ENCODE peak calls at places on chromosomes 12 and 14, in five cellular contexts. One of them, this sample, is unnamed.

GRCh38 chr12:54616933-54617535 is 17.7 kb downstream of the LACRT start:
- DNase-seq in GM23338: no peak
- DNase-seq in fibroblast of lung: no peak
- DNase-seq in K562: no peak
- DNase-seq in mammary epithelial cell: no peak
- DNase-seq in this sample: no peak

GRCh38 chr14:76937181-76938091 is 91.1 kb downstream of the IRF2BPL start:
- DNase-seq in GM23338: peak
- DNase-seq in fibroblast of lung: peak
- DNase-seq in K562: peak
- DNase-seq in mammary epithelial cell: peak
- DNase-seq in this sample: peak

GRCh38 chr12:12214635-12215131 is 52.2 kb downstream of the LRP6 start:
- DNase-seq in GM23338: peak
- DNase-seq in fibroblast of lung: peak
- DNase-seq in K562: no peak
- DNase-seq in mammary epithelial cell: peak
- DNase-seq in this sample: no peak

GRCh38 chr12:43381879-43382278 is 170.1 kb downstream of the ADAMTS20 start:
- DNase-seq in GM23338: no peak
- DNase-seq in fibroblast of lung: no peak
- DNase-seq in K562: no peak
- DNase-seq in mammary epithelial cell: no peak
- DNase-seq in this sample: no peak

GRCh38 chr14:22650960-22651521 is 6.9 kb upstream of the OR6J1 start:
- DNase-seq in GM23338: no peak
- DNase-seq in fibroblast of lung: peak
- DNase-seq in K562: peak
- DNase-seq in mammary epithelial cell: peak
- DNase-seq in this sample: no peak

GRCh38 chr14:33679461-33680225 is 271.2 kb downstream of the EGLN3 start:
- DNase-seq in GM23338: no peak
- DNase-seq in fibroblast of lung: peak
- DNase-seq in K562: no peak
- DNase-seq in mammary epithelial cell: peak
- DNase-seq in this sample: no peak

GRCh38 chr14:30645600-30645999 is 23.5 kb downstream of the SCFD1 start:
- DNase-seq in GM23338: no peak
- DNase-seq in fibroblast of lung: no peak
- DNase-seq in K562: no peak
- DNase-seq in mammary epithelial cell: no peak
- DNase-seq in this sample: no peak

GRCh38 chr14:71621276-71621675 is 311.0 kb upstream of the RGS6 start:
- DNase-seq in GM23338: no peak
- DNase-seq in fibroblast of lung: peak
- DNase-seq in K562: no peak
- DNase-seq in mammary epithelial cell: peak
- DNase-seq in this sample: no peak

GRCh38 chr12:69000069-69000468 is 67.1 kb upstream of the CPM start:
- DNase-seq in GM23338: no peak
- DNase-seq in fibroblast of lung: no peak
- DNase-seq in K562: no peak
- DNase-seq in mammary epithelial cell: no peak
- DNase-seq in this sample: no peak

GRCh38 chr14:104307246-104307626 is 168.8 kb downstream of the KIF26A start:
- DNase-seq in GM23338: no peak
- DNase-seq in fibroblast of lung: no peak
- DNase-seq in K562: no peak
- DNase-seq in mammary epithelial cell: no peak
- DNase-seq in this sample: no peak

DNA sequence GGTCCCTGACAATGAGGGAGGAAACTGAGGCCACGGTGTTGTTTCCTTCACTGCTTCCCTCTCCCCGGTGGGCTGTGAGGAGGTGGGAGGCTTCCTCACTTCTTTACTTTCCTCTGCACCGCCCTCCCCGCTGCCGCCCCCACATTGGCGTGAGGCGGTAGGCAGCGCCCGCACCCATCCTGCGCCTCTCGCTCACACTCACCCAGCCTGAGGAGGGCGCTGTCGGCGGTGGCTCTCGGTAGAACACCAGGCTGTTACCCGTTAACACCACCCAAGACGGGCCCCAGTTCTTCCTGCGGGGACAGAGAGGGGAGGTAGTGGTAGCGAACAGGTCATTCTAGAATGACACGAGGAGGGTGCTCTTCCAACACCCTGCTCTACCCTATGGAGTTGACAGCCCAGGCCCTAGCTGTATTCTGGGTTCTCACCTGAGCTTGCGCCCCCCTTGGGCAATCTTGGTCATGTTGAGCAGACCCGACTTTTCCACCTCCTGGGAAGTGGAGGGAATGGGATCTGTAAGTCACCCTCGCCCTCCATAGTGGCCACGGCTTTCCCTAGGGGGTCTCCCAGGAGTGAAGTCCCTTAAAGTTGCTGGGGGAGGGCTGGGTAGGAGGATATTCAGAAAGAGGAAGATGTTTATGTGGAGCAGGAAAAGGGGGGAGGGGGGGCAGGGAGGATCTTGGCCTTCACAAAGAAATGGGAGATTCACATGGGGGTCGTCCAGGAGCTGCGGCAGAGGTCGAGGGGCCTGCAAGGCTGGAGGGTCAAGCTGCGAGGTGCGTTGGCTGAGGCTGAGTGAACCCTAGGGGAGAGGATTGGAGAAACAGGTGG is 3.3 kb downstream of the ARHGAP9 start:
- DNase-seq in GM23338: peak
- DNase-seq in fibroblast of lung: no peak
- DNase-seq in K562: no peak
- DNase-seq in mammary epithelial cell: no peak
- DNase-seq in this sample: no peak
- TF ChIP-seq EZH2 in GM23338: no peak
- TF ChIP-seq EZH2 in fibroblast of lung: no peak
- TF ChIP-seq EZH2 in K562: no peak
- TF ChIP-seq EZH2 in mammary epithelial cell: peak
- TF ChIP-seq EZH2 in this sample: peak

DNA sequence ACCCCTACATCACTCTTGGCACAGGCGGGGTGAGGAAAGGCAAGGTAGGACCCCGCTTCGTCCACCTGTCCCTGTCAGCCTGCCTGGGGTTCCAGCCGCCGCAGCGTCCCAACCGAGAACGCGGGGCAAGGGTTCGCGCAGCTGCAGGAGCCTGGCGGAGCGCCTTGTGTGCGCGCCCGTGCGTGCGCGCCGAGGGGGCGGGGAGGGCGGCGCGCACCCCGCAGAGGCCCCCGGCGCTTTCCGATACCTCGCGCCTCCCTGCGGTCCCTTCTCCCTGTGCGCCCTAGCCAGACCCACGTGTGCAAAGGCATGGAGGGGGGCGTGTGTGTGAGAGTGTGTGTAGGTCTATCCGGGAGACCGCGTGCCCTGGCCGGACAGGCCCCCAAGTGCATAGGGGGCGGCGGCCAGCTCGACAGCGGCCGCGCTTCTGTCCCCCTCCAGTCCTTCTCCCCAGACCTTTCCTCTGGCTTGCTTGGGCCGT is 122.4 kb downstream of the TSPAN9 start:
- DNase-seq in GM23338: peak
- DNase-seq in fibroblast of lung: peak
- DNase-seq in K562: no peak
- DNase-seq in mammary epithelial cell: no peak
- DNase-seq in this sample: peak
- TF ChIP-seq EZH2 in GM23338: no peak
- TF ChIP-seq EZH2 in fibroblast of lung: peak
- TF ChIP-seq EZH2 in K562: no peak
- TF ChIP-seq EZH2 in mammary epithelial cell: no peak
- TF ChIP-seq EZH2 in this sample: peak

GRCh38 chr12:48002773-48003218 is 1.5 kb downstream of the COL2A1 start:
- DNase-seq in GM23338: peak
- DNase-seq in fibroblast of lung: peak
- DNase-seq in K562: no peak
- DNase-seq in mammary epithelial cell: peak
- DNase-seq in this sample: peak
- TF ChIP-seq EZH2 in GM23338: no peak
- TF ChIP-seq EZH2 in fibroblast of lung: no peak
- TF ChIP-seq EZH2 in K562: no peak
- TF ChIP-seq EZH2 in mammary epithelial cell: no peak
- TF ChIP-seq EZH2 in this sample: no peak

DNA sequence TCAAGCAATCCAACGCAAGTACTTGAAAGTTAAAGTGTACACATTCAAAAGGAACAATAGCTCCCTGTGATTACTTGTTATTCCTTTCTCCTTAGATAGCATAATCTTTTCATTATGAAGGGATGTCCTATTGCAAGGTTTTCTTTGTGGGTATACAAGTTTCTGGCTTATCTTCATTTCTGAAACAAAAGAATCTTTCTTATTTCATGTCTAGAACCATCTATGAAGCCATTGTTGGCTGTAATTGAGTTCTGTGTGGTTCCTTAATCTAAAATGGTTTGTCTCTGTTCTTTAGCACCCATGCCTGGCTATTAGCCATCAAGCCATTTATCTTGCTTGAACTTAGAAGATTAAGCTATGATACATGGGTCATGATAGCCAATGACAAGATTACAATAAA is 95.0 kb downstream of the VEZT start:
- DNase-seq in GM23338: no peak
- DNase-seq in fibroblast of lung: no peak
- DNase-seq in K562: no peak
- DNase-seq in mammary epithelial cell: no peak
- DNase-seq in this sample: no peak
- TF ChIP-seq EZH2 in GM23338: no peak
- TF ChIP-seq EZH2 in fibroblast of lung: no peak
- TF ChIP-seq EZH2 in K562: no peak
- TF ChIP-seq EZH2 in mammary epithelial cell: no peak
- TF ChIP-seq EZH2 in this sample: no peak

GRCh38 chr14:102925646-102926045 is 3.2 kb downstream of the AMN start:
- DNase-seq in GM23338: no peak
- DNase-seq in fibroblast of lung: no peak
- DNase-seq in K562: no peak
- DNase-seq in mammary epithelial cell: no peak
- DNase-seq in this sample: no peak

GRCh38 chr14:102923920-102924486 is 1.5 kb downstream of the AMN start:
- DNase-seq in GM23338: no peak
- DNase-seq in fibroblast of lung: no peak
- DNase-seq in K562: no peak
- DNase-seq in mammary epithelial cell: no peak
- DNase-seq in this sample: no peak

GRCh38 chr14:102922490-102923200 is at the start of gene AMN:
- DNase-seq in GM23338: peak
- DNase-seq in fibroblast of lung: no peak
- DNase-seq in K562: peak
- DNase-seq in mammary epithelial cell: no peak
- DNase-seq in this sample: peak

GRCh38 chr14:102924632-102925588 is 2.4 kb downstream of the AMN start:
- DNase-seq in GM23338: peak
- DNase-seq in fibroblast of lung: no peak
- DNase-seq in K562: peak
- DNase-seq in mammary epithelial cell: no peak
- DNase-seq in this sample: no peak

GRCh38 chr14:102923201-102923919 is 897 bp downstream of the AMN start:
- DNase-seq in GM23338: peak
- DNase-seq in fibroblast of lung: no peak
- DNase-seq in K562: no peak
- DNase-seq in mammary epithelial cell: no peak
- DNase-seq in this sample: peak
- TF ChIP-seq EZH2 in GM23338: peak
- TF ChIP-seq EZH2 in fibroblast of lung: peak
- TF ChIP-seq EZH2 in K562: no peak
- TF ChIP-seq EZH2 in mammary epithelial cell: peak
- TF ChIP-seq EZH2 in this sample: peak

GRCh38 chr14:84131924-84132323 is 1398.0 kb upstream of the FLRT2 start:
- DNase-seq in GM23338: no peak
- DNase-seq in fibroblast of lung: no peak
- DNase-seq in K562: no peak
- DNase-seq in mammary epithelial cell: no peak
- DNase-seq in this sample: no peak
- TF ChIP-seq EZH2 in GM23338: no peak
- TF ChIP-seq EZH2 in fibroblast of lung: no peak
- TF ChIP-seq EZH2 in K562: no peak
- TF ChIP-seq EZH2 in mammary epithelial cell: no peak
- TF ChIP-seq EZH2 in this sample: no peak

DNA sequence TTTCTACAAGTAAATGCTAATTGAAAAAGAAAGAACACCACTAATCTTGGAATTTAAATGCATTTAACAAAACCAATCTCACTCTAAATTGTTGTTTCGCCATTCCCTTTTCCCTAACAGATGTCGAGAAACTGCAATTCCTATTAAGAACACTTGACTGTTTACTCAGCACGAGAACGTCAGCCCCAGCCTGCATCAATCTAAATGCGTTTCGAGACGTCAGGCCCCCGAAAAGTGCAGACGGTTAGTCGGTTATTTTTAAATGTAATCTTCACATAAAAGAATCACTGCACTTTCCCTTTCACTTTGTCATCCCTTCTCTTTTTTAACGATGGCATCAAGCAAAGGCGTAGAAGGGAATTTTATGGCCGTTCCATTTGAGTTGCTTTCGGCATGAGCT is 837.6 kb downstream of the VRK1 start:
- DNase-seq in GM23338: peak
- DNase-seq in fibroblast of lung: no peak
- DNase-seq in K562: no peak
- DNase-seq in mammary epithelial cell: no peak
- DNase-seq in this sample: peak
- TF ChIP-seq EZH2 in GM23338: no peak
- TF ChIP-seq EZH2 in fibroblast of lung: no peak
- TF ChIP-seq EZH2 in K562: no peak
- TF ChIP-seq EZH2 in mammary epithelial cell: no peak
- TF ChIP-seq EZH2 in this sample: no peak

DNA sequence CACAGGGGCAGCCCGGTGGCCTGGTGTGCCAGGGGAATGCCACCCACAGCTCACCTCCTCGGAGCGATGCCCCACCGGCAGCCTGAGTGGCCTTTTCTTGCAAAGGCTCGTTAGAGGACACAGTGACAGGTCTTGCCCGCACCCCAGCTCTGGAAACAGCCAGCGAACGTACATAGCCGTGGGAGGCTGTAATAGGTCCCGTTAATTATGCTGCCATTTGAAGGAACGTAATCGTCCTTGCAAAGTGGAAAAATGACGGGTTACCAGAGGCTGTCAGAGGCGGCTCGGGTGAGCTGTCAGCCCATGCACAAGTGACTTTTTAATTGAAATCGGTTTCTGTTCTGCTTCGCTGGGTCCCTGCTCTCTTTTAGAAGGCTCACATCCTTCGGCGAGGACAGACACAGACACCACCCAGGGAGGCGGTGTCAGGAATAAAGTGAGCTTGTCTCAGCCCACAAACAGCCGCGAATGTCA is 77.3 kb upstream of the RFLNA start:
- DNase-seq in GM23338: peak
- DNase-seq in fibroblast of lung: peak
- DNase-seq in K562: no peak
- DNase-seq in mammary epithelial cell: no peak
- DNase-seq in this sample: peak
- TF ChIP-seq EZH2 in GM23338: no peak
- TF ChIP-seq EZH2 in fibroblast of lung: no peak
- TF ChIP-seq EZH2 in K562: no peak
- TF ChIP-seq EZH2 in mammary epithelial cell: no peak
- TF ChIP-seq EZH2 in this sample: no peak

This sample was measured in neural progenitor cell.